ENCODE peak calls at places on chromosomes 11 and 22, in five cellular contexts. V, S, N, P and U are unnamed samples.

GRCh38 chr11:15208570-15209222 is 94.0 kb downstream of the INSC start:
- DNase-seq in V (peak), S (peak), N (peak), P (peak), U (peak)

GRCh38 chr11:120603071-120603470 is 91.5 kb downstream of the GRIK4 start:
- DNase-seq in V (no peak), S (no peak), N (peak), P (no peak), U (no peak)

GRCh38 chr11:87399341-87399740 is 361.6 kb downstream of the TMEM135 start:
- DNase-seq in V (no peak), S (no peak), N (no peak), P (no peak), U (no peak)

GRCh38 chr11:28877366-28877765 is 769.2 kb downstream of the METTL15 start:
- DNase-seq in V (no peak), S (no peak), N (no peak), P (no peak), U (no peak)

GRCh38 chr22:43883012-43883661 is 8.7 kb downstream of the PNPLA5 start:
- DNase-seq in V (peak), S (no peak), N (peak), P (peak), U (peak)

GRCh38 chr11:127058524-127058923 is 58.0 kb upstream of the KIRREL3 start:
- DNase-seq in V (no peak), S (no peak), N (no peak), P (no peak), U (no peak)

GRCh38 chr11:44006882-44007495 is 40.8 kb upstream of the ACCSL start:
- DNase-seq in V (no peak), S (no peak), N (no peak), P (no peak), U (no peak)

GRCh38 chr11:114880458-114880857 is 202.1 kb downstream of the NXPE2 start:
- DNase-seq in V (no peak), S (no peak), N (no peak), P (no peak), U (no peak)

GRCh38 chr11:61961570-61962212 is 5.7 kb downstream of the FTH1 start:
- DNase-seq in V (no peak), S (no peak), N (peak), P (no peak), U (peak)

GRCh38 chr11:14638561-14638960 is 5.0 kb upstream of the PDE3B start:
- DNase-seq in V (no peak), S (peak), N (no peak), P (no peak), U (peak)

GRCh38 chr22:36641902-36642640 is 61.5 kb downstream of the CACNG2 start:
- DNase-seq in V (no peak), S (no peak), N (no peak), P (no peak), U (no peak)

DNA sequence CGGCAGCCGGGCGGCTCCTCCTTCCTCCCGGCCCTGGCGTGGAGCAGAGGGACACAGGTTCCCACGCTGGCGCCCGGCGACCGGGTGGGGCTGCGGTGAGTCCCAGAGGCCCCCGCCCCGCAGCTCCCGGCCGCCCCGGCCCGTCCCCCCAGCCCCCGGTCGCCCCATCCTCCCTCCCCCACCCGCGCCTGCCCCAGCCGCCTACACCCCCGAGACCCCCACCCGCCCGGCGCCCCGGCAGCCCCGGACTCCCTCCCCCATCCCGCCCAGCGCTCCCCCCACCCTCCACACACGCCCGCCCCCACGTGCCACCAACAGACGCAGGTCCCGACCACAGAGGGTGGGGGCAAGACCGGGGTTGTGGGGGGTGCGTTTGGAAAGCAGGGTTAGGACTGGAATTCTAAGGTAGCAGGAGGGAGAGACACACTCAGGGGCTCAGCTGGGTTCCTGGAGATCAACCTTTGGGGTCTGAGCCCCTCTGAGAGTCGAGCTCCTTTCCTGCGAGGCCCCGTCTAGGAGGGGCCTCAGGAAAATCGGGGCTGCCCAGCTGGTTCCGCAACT is 299 bp downstream of the PGGHG start:
- DNase-seq in V (no peak), S (no peak), N (no peak), P (no peak), U (peak)
- TF ChIP-seq POLR2A in V (peak), S (no peak), N (no peak), P (no peak), U (no peak)

GRCh38 chr22:42001127-42001526 is 2.5 kb downstream of the WBP2NL start:
- DNase-seq in V (no peak), S (no peak), N (no peak), P (no peak), U (no peak)

GRCh38 chr22:41998361-41999261 is at the start of gene WBP2NL:
- DNase-seq in V (no peak), S (peak), N (peak), P (peak), U (peak)

GRCh38 chr22:41996826-41997225 is 1.8 kb upstream of the WBP2NL start:
- DNase-seq in V (no peak), S (no peak), N (no peak), P (no peak), U (no peak)

GRCh38 chr22:42001706-42002105 is 3.1 kb downstream of the WBP2NL start:
- DNase-seq in V (no peak), S (no peak), N (no peak), P (no peak), U (no peak)

GRCh38 chr22:42000466-42000865 is 1.9 kb downstream of the WBP2NL start:
- DNase-seq in V (no peak), S (no peak), N (no peak), P (no peak), U (no peak)
- TF ChIP-seq POLR2AphosphoS5 in V (no peak), S (no peak), N (no peak), P (no peak), U (no peak)

GRCh38 chr11:72585762-72586590 is 88.2 kb downstream of the PDE2A start:
- DNase-seq in V (peak), S (peak), N (peak), P (peak), U (peak)

GRCh38 chr11:72583177-72583553 is 91.1 kb downstream of the PDE2A start:
- DNase-seq in V (no peak), S (no peak), N (peak), P (no peak), U (no peak)

GRCh38 chr11:72584933-72585597 is 89.2 kb downstream of the PDE2A start:
- DNase-seq in V (no peak), S (no peak), N (peak), P (no peak), U (no peak)

GRCh38 chr11:72583616-72584292 is 90.5 kb downstream of the PDE2A start:
- DNase-seq in V (no peak), S (no peak), N (no peak), P (no peak), U (no peak)

GRCh38 chr11:72584293-72584921 is 89.8 kb downstream of the PDE2A start:
- DNase-seq in V (no peak), S (peak), N (peak), P (no peak), U (peak)
- H3K4me3 ChIP-seq in V (no peak), S (peak), N (no peak), P (peak), U (peak)

DNA sequence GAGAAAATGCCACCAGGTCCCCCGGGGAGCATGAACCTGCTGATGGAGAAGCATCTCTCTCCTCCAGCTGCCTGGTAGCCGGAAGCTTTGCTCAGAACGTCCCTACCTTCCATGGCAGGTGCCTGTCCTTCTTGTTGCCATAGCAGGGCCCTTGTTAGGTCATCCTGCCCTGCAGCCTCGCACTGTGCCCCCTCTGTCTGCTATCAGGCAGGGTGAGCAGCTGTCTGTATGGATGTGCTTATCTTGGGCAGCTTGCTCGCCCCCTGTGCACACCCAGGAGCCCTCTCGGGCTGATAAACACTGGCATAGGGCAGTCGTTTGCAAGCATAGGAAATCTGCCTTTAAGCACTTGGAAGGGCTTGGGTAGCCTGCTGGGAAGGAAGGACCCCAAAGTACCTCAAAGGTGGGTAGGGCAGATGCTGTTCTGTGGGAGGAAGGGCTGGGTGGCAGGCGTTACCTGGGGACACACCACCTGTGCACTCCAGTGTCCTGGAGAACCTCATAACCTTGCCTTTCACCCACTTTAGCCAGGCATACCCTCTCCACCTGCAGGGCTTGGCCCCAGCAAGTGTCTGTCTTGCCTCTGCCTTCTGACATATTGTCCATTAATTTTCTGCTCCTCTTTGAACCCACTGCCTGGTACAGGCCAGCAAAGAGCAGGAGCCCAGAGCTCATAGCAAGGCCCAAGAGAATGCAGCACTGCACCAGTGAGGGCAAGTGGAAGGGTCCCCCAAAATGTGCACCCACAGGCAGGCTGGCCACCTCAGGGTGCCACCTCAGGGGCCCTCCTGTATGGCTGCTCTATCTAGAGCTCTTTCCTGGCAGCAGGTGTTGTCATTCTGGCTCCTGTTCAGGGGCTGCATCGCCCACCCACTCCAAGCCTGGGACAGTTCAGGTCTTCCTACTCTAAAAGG is 8.0 kb upstream of the COMT start:
- DNase-seq in V (no peak), S (no peak), N (peak), P (no peak), U (no peak)
- TF ChIP-seq POLR2A in V (no peak), S (no peak), N (no peak), P (no peak), U (no peak)

DNA sequence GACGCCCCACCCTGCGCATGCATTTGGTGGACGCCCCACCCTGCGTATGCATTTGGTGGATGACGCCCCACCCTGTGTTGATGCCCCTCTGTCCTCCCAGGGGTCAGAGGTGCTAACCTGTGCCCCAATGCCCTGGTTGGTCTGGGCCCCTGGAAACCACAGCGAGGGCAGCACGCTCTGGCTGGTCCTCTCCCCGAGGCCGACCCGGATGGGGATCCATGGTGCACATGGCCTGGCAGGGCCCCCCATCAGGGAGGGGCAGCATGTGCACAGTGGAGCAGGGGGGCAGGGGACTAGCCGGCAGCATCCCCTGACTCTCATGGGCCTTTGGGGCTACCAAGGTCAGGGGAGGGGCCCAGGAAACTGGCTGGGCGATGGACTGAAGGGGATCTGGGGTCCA is 7.7 kb upstream of the MUC5AC start:
- DNase-seq in V (no peak), S (peak), N (no peak), P (no peak), U (no peak)
- TF ChIP-seq POLR2AphosphoS5 in V (no peak), S (no peak), N (no peak), P (no peak), U (no peak)

DNA sequence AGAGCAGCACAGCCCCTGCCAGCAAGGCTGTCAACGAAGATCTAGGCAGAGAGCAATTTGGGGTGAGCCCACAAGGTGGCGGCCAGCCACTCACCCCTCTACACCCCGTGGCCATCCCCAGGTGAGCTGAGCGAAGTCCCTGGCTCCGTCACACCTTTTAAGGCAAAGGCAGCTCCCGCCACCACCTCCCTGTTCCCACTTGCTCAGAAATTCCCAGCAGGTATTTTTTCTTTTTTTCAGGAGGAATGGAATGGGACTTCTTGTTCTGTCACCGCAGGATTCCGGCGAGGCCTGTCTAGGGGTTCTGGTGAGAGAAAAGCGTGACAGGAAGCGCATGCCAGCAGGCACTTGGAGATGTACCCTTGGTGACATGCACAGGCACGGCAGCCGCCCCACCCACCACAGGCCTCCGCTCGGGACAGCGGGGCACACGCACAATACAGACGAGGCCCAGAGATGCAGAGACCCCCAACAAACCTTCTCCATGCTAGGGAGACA is 10.0 kb downstream of the RPL3 start:
- DNase-seq in V (no peak), S (no peak), N (no peak), P (peak), U (no peak)
- H3K4me3 ChIP-seq in V (peak), S (no peak), N (no peak), P (peak), U (no peak)

GRCh38 chr11:93732237-93732892 is 8.9 kb downstream of the TAF1D start:
- DNase-seq in V (no peak), S (no peak), N (no peak), P (no peak), U (no peak)
- TF ChIP-seq POLR2A in V (no peak), S (no peak), N (no peak), P (no peak), U (no peak)